ENCODE peak calls at places on chromosomes 5 and 9, in six cellular contexts. F is IMR-90, H is NB4, E is esophagus muscularis mucosa, S is right lobe of liver, G is breast epithelium. R is an unnamed sample.

GRCh38 chr9:107491081-107492053 is 1.8 kb upstream of the KLF4 start:
- DNase-seq in E (no peak), G (no peak), H (no peak), S (peak), F (no peak), R (no peak)

GRCh38 chr5:120604898-120605297 is 140.8 kb downstream of the PRR16 start:
- DNase-seq in S (no peak), F (peak), G (no peak), H (no peak), E (no peak), R (no peak)

GRCh38 chr9:1723616-1724015 is 291.5 kb upstream of the SMARCA2 start:
- DNase-seq in H (no peak), S (no peak), E (no peak), G (no peak), F (no peak), R (no peak)

GRCh38 chr9:135476981-135477380 is 2.6 kb upstream of the PPP1R26 start:
- DNase-seq in E (no peak), H (no peak), S (no peak), G (no peak), F (no peak), R (no peak)

GRCh38 chr5:133827001-133827400 is 141.4 kb downstream of the C5orf15 start:
- DNase-seq in F (no peak), G (no peak), H (no peak), E (no peak), S (no peak), R (no peak)

GRCh38 chr9:133853331-133853730 is 115.2 kb upstream of the SARDH start:
- DNase-seq in F (no peak), E (no peak), S (no peak), H (no peak), G (no peak), R (no peak)

GRCh38 chr5:1298067-1298551 is 3.2 kb upstream of the TERT start:
- DNase-seq in F (no peak), S (peak), H (no peak), G (peak), E (no peak), R (no peak)

GRCh38 chr5:174798411-174798930 is 74.1 kb downstream of the MSX2 start:
- DNase-seq in F (no peak), E (no peak), S (no peak), G (no peak), H (no peak), R (no peak)

GRCh38 chr9:86080112-86080579 is 19.2 kb downstream of the GOLM1 start:
- DNase-seq in S (no peak), F (no peak), E (no peak), G (no peak), H (no peak), R (no peak)

GRCh38 chr5:14908195-14908594 is 36.6 kb upstream of the ANKH start:
- DNase-seq in E (no peak), F (peak), H (no peak), G (no peak), S (no peak), R (peak)

GRCh38 chr9:129222691-129223218 is 44.7 kb upstream of the IER5L start:
- DNase-seq in E (no peak), G (no peak), F (no peak), H (no peak), S (no peak), R (no peak)

GRCh38 chr5:36877667-36878420 is 1.3 kb downstream of the NIPBL start:
- DNase-seq in H (peak), S (no peak), G (no peak), E (no peak), F (peak), R (peak)

GRCh38 chr5:165805756-165806155 is 2300.3 kb downstream of the MAT2B start:
- DNase-seq in G (no peak), E (no peak), F (no peak), H (no peak), S (no peak), R (no peak)

GRCh38 chr5:54742417-54742889 is 224.9 kb downstream of the SNX18 start:
- DNase-seq in G (no peak), S (peak), F (peak), H (no peak), E (peak), R (peak)

GRCh38 chr9:21153688-21154608 is 12.3 kb upstream of the IFNW1 start:
- DNase-seq in S (no peak), H (peak), E (no peak), G (no peak), F (peak), R (no peak)

GRCh38 chr5:57117601-57118000 is 56.3 kb upstream of the GPBP1 start:
- DNase-seq in S (no peak), E (no peak), G (no peak), F (no peak), H (peak), R (peak)

GRCh38 chr5:39364367-39364766 is at the start of gene C9:
- DNase-seq in F (no peak), E (no peak), H (no peak), G (no peak), S (peak), R (no peak)

GRCh38 chr9:126678989-126679388 is 65.3 kb downstream of the LMX1B start:
- DNase-seq in E (no peak), H (no peak), G (no peak), S (no peak), F (no peak), R (no peak)

GRCh38 chr9:7408845-7409244 is 390.7 kb downstream of the DMAC1 start:
- DNase-seq in S (no peak), E (no peak), H (no peak), F (no peak), G (no peak), R (no peak)

GRCh38 chr5:60366489-60366888 is 333.5 kb downstream of the DEPDC1B start:
- DNase-seq in H (no peak), E (no peak), F (no peak), S (no peak), G (no peak), R (no peak)

GRCh38 chr5:167827766-167828165 is 463.7 kb upstream of the WWC1 start:
- DNase-seq in S (no peak), G (no peak), H (no peak), F (no peak), E (no peak), R (no peak)

GRCh38 chr5:54651482-54652076 is 134.0 kb downstream of the SNX18 start:
- DNase-seq in S (peak), H (no peak), E (no peak), F (peak), G (peak), R (no peak)

GRCh38 chr9:16864741-16865434 is 5.6 kb downstream of the BNC2 start:
- DNase-seq in F (peak), H (no peak), G (no peak), S (no peak), E (no peak), R (no peak)

GRCh38 chr9:93235278-93235960 is 51.5 kb downstream of the WNK2 start:
- DNase-seq in F (no peak), H (no peak), S (no peak), G (no peak), E (no peak), R (no peak)

GRCh38 chr5:139708877-139709586 is 60.9 kb downstream of the CXXC5 start:
- DNase-seq in H (peak), F (peak), G (no peak), E (no peak), S (no peak), R (peak)

GRCh38 chr5:37685816-37686215 is 154.0 kb downstream of the GDNF start:
- DNase-seq in H (no peak), F (no peak), E (no peak), G (no peak), S (no peak), R (no peak)

GRCh38 chr9:131609116-131609830 is 64.0 kb downstream of the PRRT1B start:
- DNase-seq in G (no peak), H (no peak), S (no peak), E (no peak), F (peak), R (no peak)

GRCh38 chr5:180832638-180833068 is 28.4 kb downstream of the ZFP62 start:
- DNase-seq in H (no peak), E (no peak), G (no peak), S (no peak), F (no peak), R (no peak)

GRCh38 chr5:76384705-76385104 is 18.4 kb upstream of the IQGAP2 start:
- DNase-seq in G (no peak), H (no peak), E (no peak), F (no peak), S (no peak), R (no peak)

GRCh38 chr9:79609468-79610018 is 37.8 kb downstream of the TLE4 start:
- DNase-seq in S (no peak), G (no peak), E (no peak), H (no peak), F (no peak), R (no peak)

GRCh38 chr9:138024831-138025291 is 147.3 kb downstream of the CACNA1B start:
- DNase-seq in H (no peak), E (peak), S (peak), F (no peak), G (peak), R (no peak)

GRCh38 chr5:1737790-1738405 is 61.7 kb downstream of the MRPL36 start:
- DNase-seq in E (no peak), F (peak), S (peak), G (no peak), H (peak), R (peak)

GRCh38 chr9:93114984-93115335 is 18.9 kb downstream of the CARD19 start:
- DNase-seq in S (no peak), F (no peak), E (no peak), H (no peak), G (peak), R (no peak)

GRCh38 chr5:166834246-166834645 is 1457.2 kb upstream of the WWC1 start:
- DNase-seq in H (no peak), E (no peak), G (no peak), F (no peak), S (no peak), R (no peak)

GRCh38 chr9:93859431-93860215 is 95.5 kb downstream of the BARX1 start:
- DNase-seq in F (no peak), S (no peak), G (no peak), E (peak), H (peak), R (no peak)

GRCh38 chr5:159903134-159903533 is 13.1 kb upstream of the ADRA1B start:
- DNase-seq in G (no peak), H (no peak), E (no peak), F (no peak), S (no peak), R (no peak)

GRCh38 chr5:17359451-17359965 is 138.5 kb upstream of the TAF11L2 start:
- DNase-seq in G (no peak), F (peak), S (no peak), H (peak), E (no peak), R (no peak)

GRCh38 chr9:1032181-1032580 is 18.0 kb upstream of the DMRT2 start:
- DNase-seq in G (no peak), H (no peak), E (no peak), S (no peak), F (no peak), R (no peak)

GRCh38 chr5:154940772-154941620 is at the start of gene MRPL22:
- DNase-seq in G (peak), E (peak), H (peak), F (peak), S (peak), R (peak)
- TF ChIP-seq POLR2A in G (peak), E (no peak), H (peak), F (peak), S (peak), R (peak)

DNA sequence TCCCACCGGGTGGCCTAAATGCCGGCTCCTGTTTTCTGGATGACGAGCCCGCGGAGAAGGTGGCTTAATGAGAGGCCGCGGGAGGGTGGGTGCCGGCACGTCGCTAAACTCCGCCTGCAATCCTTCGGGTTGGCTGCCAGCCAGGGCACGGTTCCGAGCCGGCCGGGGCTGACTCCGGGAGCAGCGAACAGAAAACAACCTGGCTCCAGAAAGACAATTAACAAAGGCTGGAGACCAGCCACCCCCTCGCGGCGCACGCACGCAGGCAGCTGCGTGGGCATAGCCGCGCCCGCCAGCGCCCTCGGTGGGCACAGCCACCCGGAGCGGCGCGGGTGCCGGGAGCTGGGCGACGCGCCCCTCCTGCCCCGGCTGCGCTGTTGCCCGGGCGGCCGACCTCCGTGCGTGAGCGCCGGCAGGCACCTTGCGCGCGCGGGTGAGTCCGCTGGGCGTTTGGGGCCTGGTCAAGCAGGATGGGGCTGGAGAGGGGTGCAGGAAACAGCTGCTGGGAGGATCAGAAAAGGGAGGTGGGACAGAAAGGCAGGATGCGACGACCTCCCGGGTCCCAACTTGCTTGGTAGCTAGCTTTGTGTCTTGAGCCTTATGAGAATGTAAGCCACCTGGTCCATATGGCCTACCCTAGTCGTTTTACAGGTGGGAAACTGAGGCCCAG is at the start of gene ARHGEF37:
- DNase-seq in H (no peak), E (peak), S (peak), G (peak), F (no peak), R (peak)
- TF ChIP-seq POLR2A in H (no peak), E (no peak), S (peak), G (no peak), F (no peak), R (peak)

GRCh38 chr5:172110921-172111873 is 76.8 kb downstream of the STK10 start:
- DNase-seq in S (no peak), H (peak), G (no peak), E (no peak), F (peak), R (peak)
- TF ChIP-seq POLR2A in S (no peak), H (peak), G (no peak), E (no peak), F (no peak), R (peak)

DNA sequence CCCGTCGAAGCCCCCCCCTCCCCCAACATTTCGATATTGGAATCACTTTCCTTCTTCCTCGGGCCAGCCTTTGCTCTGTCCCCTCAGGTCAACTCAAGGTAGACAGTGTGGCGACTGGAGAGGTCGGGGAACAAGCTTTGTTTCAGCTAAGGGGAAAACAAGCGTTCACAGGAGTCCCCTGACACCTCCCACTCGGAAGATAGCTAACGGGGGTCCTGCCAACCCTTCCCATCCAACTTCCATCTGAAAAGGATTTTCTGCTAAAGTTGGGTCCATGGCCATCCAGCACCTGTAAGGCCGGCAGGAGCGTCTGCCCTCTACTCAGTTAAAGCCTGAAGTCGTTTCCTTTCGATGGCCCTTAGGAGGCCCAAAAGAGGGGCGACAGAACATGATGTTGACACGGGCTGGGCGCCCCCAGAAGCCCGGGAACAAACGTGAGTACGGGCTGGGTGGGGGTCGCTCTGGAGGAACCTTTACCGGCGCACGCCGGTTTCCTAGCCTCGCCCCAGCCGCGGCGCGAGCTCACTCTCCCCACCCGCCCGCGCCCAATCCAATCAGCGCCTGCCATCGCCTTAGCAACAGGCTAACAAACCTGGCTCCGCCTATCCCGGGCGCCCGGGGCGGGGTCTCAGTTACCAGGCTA is 2.5 kb downstream of the ARRDC3 start:
- DNase-seq in S (peak), G (peak), E (peak), H (peak), F (peak), R (peak)
- TF ChIP-seq POLR2A in S (no peak), G (peak), E (peak), H (no peak), F (peak), R (no peak)

DNA sequence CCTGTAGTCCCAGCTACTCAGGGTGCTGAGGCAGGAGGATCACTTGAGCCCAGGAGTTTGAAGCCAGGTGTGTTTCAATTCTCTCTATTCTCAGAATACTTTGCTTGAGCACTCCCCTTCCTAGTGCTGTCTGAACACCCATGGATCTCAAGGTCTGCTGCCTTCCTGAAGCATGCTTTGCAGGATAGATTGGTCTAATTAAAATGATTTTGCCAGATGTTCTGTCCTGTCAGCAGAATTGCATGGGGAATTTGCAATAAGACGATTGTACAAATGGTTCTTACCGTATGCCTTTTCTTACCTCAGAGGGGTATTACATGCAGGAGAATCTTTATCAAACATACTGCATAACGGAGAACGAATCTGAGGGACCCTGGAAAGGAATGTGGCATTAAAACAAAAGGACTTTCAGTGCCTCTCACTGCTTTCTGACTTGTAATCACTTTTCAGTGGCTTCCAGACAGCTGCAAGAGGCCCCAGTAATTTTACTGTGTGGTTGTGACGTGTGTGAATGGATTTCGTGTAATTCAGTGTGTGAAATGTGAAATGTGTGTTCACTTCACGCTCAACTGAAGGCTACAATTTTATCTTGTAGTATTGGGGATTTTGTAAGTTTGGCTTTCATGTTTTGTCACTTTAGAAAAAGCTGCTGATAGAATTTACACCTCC is 587.2 kb upstream of the SEMA6A start:
- DNase-seq in H (no peak), F (no peak), S (no peak), E (no peak), G (no peak), R (no peak)
- TF ChIP-seq POLR2A in H (no peak), F (no peak), S (no peak), E (no peak), G (no peak), R (no peak)

DNA sequence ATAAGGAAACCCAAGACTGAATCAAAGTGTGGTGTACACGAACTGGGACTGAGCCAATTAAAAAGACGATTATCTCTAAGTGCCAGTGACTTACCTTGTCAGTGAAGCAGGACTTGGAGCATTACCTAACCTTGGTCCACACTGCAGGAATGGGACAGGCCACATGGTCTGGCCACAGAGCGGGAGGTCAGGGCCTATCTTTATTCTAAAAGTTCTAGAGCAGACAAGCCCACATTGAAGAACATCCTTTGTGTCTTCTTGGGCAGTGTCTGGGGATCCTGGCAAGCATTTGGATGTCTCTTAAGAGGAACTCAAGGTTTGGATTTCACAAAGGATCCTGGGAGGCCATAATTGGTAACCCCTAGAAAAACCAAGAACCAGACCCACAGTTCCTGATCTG is 16.5 kb downstream of the SPRY4 start:
- DNase-seq in S (no peak), H (no peak), F (no peak), G (no peak), E (no peak), R (no peak)
- TF ChIP-seq POLR2A in S (no peak), H (no peak), F (no peak), G (no peak), E (no peak), R (no peak)

R was measured in erythroblast.